ENCODE peak calls at places on chromosomes 12 and 14, in six cellular contexts. Z is lower leg skin, M is HFF-Myc, K is lower lobe of right lung, V is tibial artery, O is left lung. X is an unnamed sample.

GRCh38 chr14:64191756-64192155 is 102.4 kb downstream of the ESR2 start:
- DNase-seq in Z (no peak), M (peak), K (no peak), V (no peak), O (no peak), X (no peak)

GRCh38 chr12:96121271-96121711 is 72.9 kb upstream of the ELK3 start:
- DNase-seq in Z (peak), M (no peak), K (no peak), V (no peak), O (no peak), X (no peak)

GRCh38 chr12:95440401-95440800 is 33.6 kb upstream of the METAP2 start:
- DNase-seq in Z (no peak), M (no peak), K (no peak), V (no peak), O (no peak), X (no peak)

GRCh38 chr12:19960527-19960926 is 407.8 kb upstream of the PDE3A start:
- DNase-seq in Z (no peak), M (no peak), K (no peak), V (no peak), O (no peak), X (no peak)

GRCh38 chr14:78598046-78598652 is 428.0 kb downstream of the NRXN3 start:
- DNase-seq in Z (no peak), M (peak), K (peak), V (no peak), O (no peak), X (no peak)

GRCh38 chr12:77324763-77325468 is 259.5 kb upstream of the E2F7 start:
- DNase-seq in Z (peak), M (no peak), K (peak), V (peak), O (peak), X (no peak)

GRCh38 chr12:98741615-98742265 is 96.7 kb downstream of the APAF1 start:
- DNase-seq in Z (no peak), M (no peak), K (no peak), V (no peak), O (no peak), X (no peak)

GRCh38 chr14:54786816-54787215 is 115.8 kb downstream of the GCH1 start:
- DNase-seq in Z (peak), M (no peak), K (no peak), V (no peak), O (no peak), X (no peak)

GRCh38 chr14:100065161-100065871 is at the start of gene EVL:
- DNase-seq in Z (no peak), M (no peak), K (peak), V (no peak), O (peak), X (peak)

GRCh38 chr12:96398422-96399080 is 1.7 kb downstream of the CDK17 start:
- DNase-seq in Z (no peak), M (no peak), K (no peak), V (no peak), O (no peak), X (no peak)

GRCh38 chr12:100741084-100741711 is 53.4 kb upstream of the ANO4 start:
- DNase-seq in Z (peak), M (peak), K (no peak), V (no peak), O (no peak), X (no peak)
- TF ChIP-seq CTCF in Z (no peak), M (peak), K (peak), V (peak), O (peak), X (peak)

GRCh38 chr14:95886366-95886765 is 9.7 kb downstream of the TUNAR start:
- DNase-seq in Z (no peak), M (no peak), K (no peak), V (no peak), O (no peak), X (no peak)
- TF ChIP-seq CTCF in Z (no peak), M (no peak), K (no peak), V (no peak), O (no peak), X (no peak)

DNA sequence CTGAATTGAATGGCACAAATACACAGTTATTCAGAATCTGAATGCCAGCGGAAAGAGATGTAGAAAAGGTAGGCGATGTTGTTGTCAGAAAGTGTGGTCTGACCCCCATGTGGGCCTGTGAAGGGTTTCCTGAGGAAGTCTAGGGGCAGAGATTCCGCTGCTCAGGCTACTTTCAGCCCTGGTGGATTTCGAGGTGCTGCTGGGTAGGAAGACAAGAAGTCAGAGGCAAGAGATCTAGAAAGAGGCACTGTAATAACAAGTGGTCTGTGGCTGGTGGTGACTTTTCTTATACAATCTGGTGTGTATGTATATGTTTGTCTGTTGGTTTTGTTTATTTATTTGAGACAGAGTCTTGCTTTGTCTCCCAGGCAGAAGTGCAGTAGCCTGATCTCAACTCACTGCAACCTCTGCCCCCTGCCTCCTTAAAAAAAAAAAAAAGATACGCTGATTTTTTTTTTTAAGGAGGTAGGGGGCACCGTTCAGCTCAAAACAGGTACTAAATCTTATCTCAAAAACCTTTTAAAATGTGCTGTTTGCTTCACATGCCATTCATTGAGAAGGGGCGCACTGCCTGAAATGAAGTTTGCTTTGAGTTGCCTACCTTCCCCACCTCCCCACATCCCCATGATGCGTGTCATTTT is 27.1 kb upstream of the MANSC4 start:
- DNase-seq in Z (no peak), M (no peak), K (no peak), V (no peak), O (no peak), X (no peak)
- TF ChIP-seq CTCF in Z (no peak), M (no peak), K (no peak), V (no peak), O (no peak), X (no peak)

GRCh38 chr12:45886685-45887084 is 103.7 kb downstream of the SCAF11 start:
- DNase-seq in Z (no peak), M (no peak), K (no peak), V (no peak), O (no peak), X (no peak)

GRCh38 chr12:45887544-45887943 is 102.8 kb downstream of the SCAF11 start:
- DNase-seq in Z (no peak), M (no peak), K (no peak), V (no peak), O (no peak), X (no peak)

GRCh38 chr12:45895961-45896360 is 94.4 kb downstream of the SCAF11 start:
- DNase-seq in Z (no peak), M (no peak), K (no peak), V (no peak), O (no peak), X (no peak)

GRCh38 chr12:45893240-45893639 is 97.1 kb downstream of the SCAF11 start:
- DNase-seq in Z (no peak), M (peak), K (no peak), V (no peak), O (no peak), X (no peak)

GRCh38 chr12:45890276-45890675 is 100.1 kb downstream of the SCAF11 start:
- DNase-seq in Z (no peak), M (no peak), K (no peak), V (no peak), O (no peak), X (no peak)
- TF ChIP-seq CTCF in Z (no peak), M (no peak), K (no peak), V (no peak), O (no peak), X (no peak)

GRCh38 chr12:23504043-23504442 is 445.4 kb downstream of the SOX5 start:
- DNase-seq in Z (no peak), M (no peak), K (no peak), V (no peak), O (no peak), X (no peak)
- TF ChIP-seq CTCF in Z (no peak), M (no peak), K (no peak), V (no peak), O (no peak), X (no peak)